ENCODE peak calls at places on chromosomes 1 and 21, in four cellular contexts. One of them, this sample, is unnamed.
A peak's percentile ranks its signal among the peaks of the same experiment; 100 is the strongest.

GRCh38 chr1:34685225-34685624 is 69.6 kb upstream of the GJB5 start:
- DNase-seq in HCT116: no peak
- DNase-seq in K562: no peak
- DNase-seq in HepG2: peak; percentile 62
- DNase-seq in this sample: no peak

GRCh38 chr21:36916718-36917117 is 49.8 kb downstream of the HLCS start:
- DNase-seq in HCT116: no peak
- DNase-seq in K562: no peak
- DNase-seq in HepG2: no peak
- DNase-seq in this sample: no peak

GRCh38 chr1:162302660-162303344 is 73.9 kb downstream of the SPATA46 start:
- DNase-seq in HCT116: no peak
- DNase-seq in K562: no peak
- DNase-seq in HepG2: no peak
- DNase-seq in this sample: no peak

GRCh38 chr1:57835620-57836019 is 411.8 kb upstream of the DAB1 start:
- DNase-seq in HCT116: no peak
- DNase-seq in K562: no peak
- DNase-seq in HepG2: no peak
- DNase-seq in this sample: no peak

GRCh38 chr1:7516341-7516740 is 254.8 kb upstream of the VAMP3 start:
- DNase-seq in HCT116: peak; percentile 3
- DNase-seq in K562: no peak
- DNase-seq in HepG2: no peak
- DNase-seq in this sample: no peak

GRCh38 chr1:219365435-219365834 is 191.8 kb downstream of the LYPLAL1 start:
- DNase-seq in HCT116: no peak
- DNase-seq in K562: no peak
- DNase-seq in HepG2: no peak
- DNase-seq in this sample: no peak

GRCh38 chr21:45390831-45391742 is 13.9 kb upstream of the COL18A1 start:
- DNase-seq in HCT116: no peak
- DNase-seq in K562: no peak
- DNase-seq in HepG2: no peak
- DNase-seq in this sample: no peak

GRCh38 chr1:232872738-232873137 is 67.5 kb downstream of the MAP10 start:
- DNase-seq in HCT116: no peak
- DNase-seq in K562: no peak
- DNase-seq in HepG2: no peak
- DNase-seq in this sample: no peak

GRCh38 chr1:84415386-84415785 is 17.1 kb downstream of the DNASE2B start:
- DNase-seq in HCT116: no peak
- DNase-seq in K562: no peak
- DNase-seq in HepG2: no peak
- DNase-seq in this sample: no peak

GRCh38 chr1:32816676-32817158 is 441 bp downstream of the YARS1 start:
- DNase-seq in HCT116: no peak
- DNase-seq in K562: peak; percentile 70
- DNase-seq in HepG2: peak; percentile 10
- DNase-seq in this sample: no peak

GRCh38 chr1:236159704-236160539 is 17.6 kb downstream of the GPR137B start:
- DNase-seq in HCT116: no peak
- DNase-seq in K562: no peak
- DNase-seq in HepG2: peak; percentile 36
- DNase-seq in this sample: no peak

GRCh38 chr1:156664046-156664948 is 12.9 kb downstream of the NES start:
- DNase-seq in HCT116: no peak
- DNase-seq in K562: no peak
- DNase-seq in HepG2: peak; percentile 43
- DNase-seq in this sample: no peak

GRCh38 chr1:162726539-162726938 is 64.0 kb upstream of the HSD17B7 start:
- DNase-seq in HCT116: no peak
- DNase-seq in K562: no peak
- DNase-seq in HepG2: no peak
- DNase-seq in this sample: no peak

GRCh38 chr21:32954353-32954752 is 71.4 kb upstream of the OLIG2 start:
- DNase-seq in HCT116: no peak
- DNase-seq in K562: no peak
- DNase-seq in HepG2: no peak
- DNase-seq in this sample: no peak

GRCh38 chr21:32958288-32958992 is 67.3 kb upstream of the OLIG2 start:
- DNase-seq in HCT116: no peak
- DNase-seq in K562: no peak
- DNase-seq in HepG2: no peak
- DNase-seq in this sample: no peak

GRCh38 chr21:32956257-32956656 is 69.5 kb upstream of the OLIG2 start:
- DNase-seq in HCT116: no peak
- DNase-seq in K562: no peak
- DNase-seq in HepG2: no peak
- DNase-seq in this sample: no peak

GRCh38 chr21:32951041-32951440 is 74.7 kb upstream of the OLIG2 start:
- DNase-seq in HCT116: no peak
- DNase-seq in K562: no peak
- DNase-seq in HepG2: no peak
- DNase-seq in this sample: no peak

GRCh38 chr21:32955307-32955937 is 70.3 kb upstream of the OLIG2 start:
- DNase-seq in HCT116: no peak
- DNase-seq in K562: no peak
- DNase-seq in HepG2: no peak
- DNase-seq in this sample: no peak
- TF ChIP-seq TCF7L2 in HCT116: no peak
- TF ChIP-seq TCF7L2 in K562: no peak
- TF ChIP-seq TCF7L2 in HepG2: no peak
- TF ChIP-seq TCF7L2 in this sample: no peak

GRCh38 chr1:240093120-240093961 is 1.7 kb downstream of the FMN2 start:
- DNase-seq in HCT116: no peak
- DNase-seq in K562: no peak
- DNase-seq in HepG2: no peak
- DNase-seq in this sample: no peak
- H3K4me3 ChIP-seq in HCT116: no peak overlapping the region
- H3K4me3 ChIP-seq in K562: no peak overlapping the region
- H3K4me3 ChIP-seq in HepG2: no peak overlapping the region
- H3K4me3 ChIP-seq in this sample: no peak overlapping the region

GRCh38 chr1:223081181-223081994 is 61.7 kb downstream of the TLR5 start:
- DNase-seq in HCT116: peak; percentile 97
- DNase-seq in K562: peak; percentile 89
- DNase-seq in HepG2: peak; percentile 88
- DNase-seq in this sample: peak; percentile 96
- TF ChIP-seq POLR2AphosphoS5 in HCT116: no peak
- TF ChIP-seq POLR2AphosphoS5 in K562: no peak
- TF ChIP-seq POLR2AphosphoS5 in HepG2: no peak
- TF ChIP-seq POLR2AphosphoS5 in this sample: no peak

GRCh38 chr1:21593231-21593630 is 75.9 kb downstream of the RAP1GAP start:
- DNase-seq in HCT116: no peak
- DNase-seq in K562: no peak
- DNase-seq in HepG2: no peak
- DNase-seq in this sample: no peak

GRCh38 chr1:21596179-21596578 is 73.0 kb downstream of the RAP1GAP start:
- DNase-seq in HCT116: no peak
- DNase-seq in K562: no peak
- DNase-seq in HepG2: no peak
- DNase-seq in this sample: no peak

GRCh38 chr1:21596628-21597027 is 72.5 kb downstream of the RAP1GAP start:
- DNase-seq in HCT116: no peak
- DNase-seq in K562: no peak
- DNase-seq in HepG2: no peak
- DNase-seq in this sample: no peak

GRCh38 chr1:21594495-21594894 is 74.7 kb downstream of the RAP1GAP start:
- DNase-seq in HCT116: no peak
- DNase-seq in K562: no peak
- DNase-seq in HepG2: no peak
- DNase-seq in this sample: no peak

GRCh38 chr1:21594935-21595897 is 73.9 kb downstream of the RAP1GAP start:
- DNase-seq in HCT116: peak; percentile 23
- DNase-seq in K562: peak; percentile 87
- DNase-seq in HepG2: peak; percentile 49
- DNase-seq in this sample: no peak
- TF ChIP-seq TCF7L2 in HCT116: no peak
- TF ChIP-seq TCF7L2 in K562: no peak
- TF ChIP-seq TCF7L2 in HepG2: no peak
- TF ChIP-seq TCF7L2 in this sample: no peak

GRCh38 chr1:147611587-147611986 is 58.7 kb downstream of the ACP6 start:
- DNase-seq in HCT116: no peak
- DNase-seq in K562: no peak
- DNase-seq in HepG2: no peak
- DNase-seq in this sample: no peak
- H3K4me3 ChIP-seq in HCT116: no peak overlapping the region
- H3K4me3 ChIP-seq in K562: no peak overlapping the region
- H3K4me3 ChIP-seq in HepG2: no peak overlapping the region
- H3K4me3 ChIP-seq in this sample: no peak overlapping the region

GRCh38 chr1:204493145-204493881 is 1.3 kb downstream of the PIK3C2B start:
- DNase-seq in HCT116: no peak
- DNase-seq in K562: no peak
- DNase-seq in HepG2: peak; percentile 73
- DNase-seq in this sample: no peak

GRCh38 chr1:204493882-204494280 is 724 bp downstream of the PIK3C2B start:
- DNase-seq in HCT116: no peak
- DNase-seq in K562: peak; percentile 71
- DNase-seq in HepG2: peak; percentile 85
- DNase-seq in this sample: no peak

GRCh38 chr1:204491653-204492052 is 3.0 kb downstream of the PIK3C2B start:
- DNase-seq in HCT116: no peak
- DNase-seq in K562: no peak
- DNase-seq in HepG2: no peak
- DNase-seq in this sample: no peak

GRCh38 chr1:204495078-204495753 is 611 bp upstream of the PIK3C2B start:
- DNase-seq in HCT116: no peak
- DNase-seq in K562: no peak
- DNase-seq in HepG2: no peak
- DNase-seq in this sample: no peak

DNA sequence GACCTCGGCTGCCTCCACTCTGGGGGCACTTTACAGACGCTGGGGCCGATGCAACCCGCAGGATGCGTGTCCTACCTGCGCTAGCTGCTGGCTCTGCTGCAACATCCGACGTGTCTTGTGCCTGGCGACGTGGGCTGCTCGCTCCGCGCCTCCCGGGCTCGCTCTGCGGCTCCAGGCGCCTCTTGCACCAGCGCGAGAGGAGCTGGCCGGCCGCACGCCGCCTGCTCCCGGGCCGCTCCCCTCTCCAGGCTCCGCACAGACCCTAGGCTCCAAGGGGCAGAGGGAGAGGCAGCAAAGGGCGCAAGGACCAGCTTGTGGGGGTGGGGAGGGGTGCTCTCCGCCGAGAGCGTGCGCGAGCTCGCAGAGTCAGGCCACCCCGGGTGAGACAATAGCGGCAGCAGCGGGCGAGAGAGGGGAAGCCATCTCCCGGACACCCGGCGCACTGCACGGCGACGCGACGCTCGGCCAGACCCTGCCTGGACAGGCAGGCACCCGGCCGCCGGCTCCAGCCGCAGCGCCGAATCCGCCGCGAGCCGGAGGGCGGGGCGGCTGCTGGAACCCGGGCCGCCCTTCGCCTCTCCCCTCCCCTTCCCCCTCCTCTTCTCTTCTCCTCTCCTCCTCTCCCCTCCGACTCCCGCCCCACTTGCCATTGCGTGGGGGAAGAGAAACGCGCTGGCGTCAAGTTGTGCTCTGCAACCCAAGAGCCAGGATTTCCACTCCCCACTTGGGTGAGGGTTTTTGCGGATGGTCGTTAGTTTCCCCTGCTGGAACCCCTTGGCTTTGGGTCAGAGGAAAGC is at the start of gene PIK3C2B:
- DNase-seq in HCT116: peak; percentile 52
- DNase-seq in K562: peak; percentile 88
- DNase-seq in HepG2: peak; percentile 71
- DNase-seq in this sample: no peak
- TF ChIP-seq POLR2AphosphoS5 in HCT116: peak; percentile 88
- TF ChIP-seq POLR2AphosphoS5 in K562: no peak
- TF ChIP-seq POLR2AphosphoS5 in HepG2: peak; percentile 25
- TF ChIP-seq POLR2AphosphoS5 in this sample: peak; percentile 30

DNA sequence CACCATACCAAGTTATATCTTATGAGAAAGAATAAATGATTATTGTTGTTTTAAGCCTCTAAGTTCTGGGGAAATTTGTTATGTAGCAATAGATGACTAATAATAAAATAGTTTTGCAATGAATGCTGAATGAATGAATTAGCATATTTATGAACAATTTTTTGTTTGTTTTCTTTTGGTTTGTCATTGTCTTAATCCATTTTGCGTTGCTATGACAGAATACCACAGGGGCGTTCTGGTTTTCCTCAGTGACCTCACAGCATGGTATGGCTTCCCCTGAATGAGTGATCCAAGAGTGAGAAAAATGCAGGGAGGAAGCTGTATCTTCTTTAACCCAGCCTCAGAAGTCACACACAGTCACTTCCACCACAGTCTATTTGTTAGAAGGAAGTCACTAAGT is 53.8 kb upstream of the HPDL start:
- DNase-seq in HCT116: no peak
- DNase-seq in K562: no peak
- DNase-seq in HepG2: no peak
- DNase-seq in this sample: no peak
- TF ChIP-seq TCF7L2 in HCT116: no peak
- TF ChIP-seq TCF7L2 in K562: no peak
- TF ChIP-seq TCF7L2 in HepG2: no peak
- TF ChIP-seq TCF7L2 in this sample: no peak

GRCh38 chr1:41360074-41361027 is 883 bp upstream of the FOXO6 start:
- DNase-seq in HCT116: no peak
- DNase-seq in K562: peak; percentile 45
- DNase-seq in HepG2: no peak
- DNase-seq in this sample: no peak
- H3K4me3 ChIP-seq in HCT116: peak overlapping the region; percentile 57
- H3K4me3 ChIP-seq in K562: peak overlapping the region; percentile 42
- H3K4me3 ChIP-seq in HepG2: no peak overlapping the region
- H3K4me3 ChIP-seq in this sample: peak overlapping the region; percentile 46

This sample was measured in Panc1.